ENCODE peak calls at places on chromosomes 2 and 18, in four cellular contexts. C is iPS-NIHi11; P is progenitor cell of endocrine pancreas; B is activated naive CD8-positive, alpha-beta T cell treated with anti-CD3 and anti-CD28 coated beads, Interleukin-2, amount 10 ng/mL, durations not matched to agents 7 days and 5 days. Y is an unnamed sample.
A peak's percentile ranks its signal among the peaks of the same experiment; 100 is the strongest.

GRCh38 chr2:25371253-25372241 is 29.8 kb upstream of the DNMT3A start:
- DNase-seq in C (no peak), P (no peak), B (peak; percentile 10), Y (no peak)

GRCh38 chr2:113117594-113118262 is 9.7 kb upstream of the IL1RN start:
- DNase-seq in C (peak; percentile 43), P (no peak), B (no peak), Y (no peak)

GRCh38 chr2:43305006-43305405 is 78.6 kb upstream of the ZFP36L2 start:
- DNase-seq in P (no peak), C (no peak), B (no peak), Y (no peak)

GRCh38 chr18:58512161-58512581 is 116.7 kb downstream of the ALPK2 start:
- DNase-seq in P (no peak), C (peak; percentile 66), B (no peak), Y (no peak)

GRCh38 chr2:213015387-213016165 is 135.8 kb downstream of the IKZF2 start:
- DNase-seq in P (no peak), B (peak; percentile 55), C (no peak), Y (no peak)

GRCh38 chr18:76494541-76495403 is at the start of gene ZNF516:
- DNase-seq in P (no peak), B (peak; percentile 63), C (peak; percentile 46), Y (peak; percentile 40)

GRCh38 chr2:141020346-141020745 is 1110.5 kb downstream of the LRP1B start:
- DNase-seq in B (no peak), P (no peak), C (no peak), Y (no peak)

GRCh38 chr2:226609361-226609760 is 190.3 kb downstream of the IRS1 start:
- DNase-seq in B (no peak), C (no peak), P (no peak), Y (no peak)

GRCh38 chr18:22689711-22690110 is 243.4 kb upstream of the RBBP8 start:
- DNase-seq in B (no peak), P (no peak), C (no peak), Y (no peak)

GRCh38 chr2:54797307-54797706 is 73.8 kb downstream of the EML6 start:
- DNase-seq in B (no peak), P (no peak), C (no peak), Y (no peak)

GRCh38 chr2:142827170-142827569 is 50.3 kb upstream of the KYNU start:
- DNase-seq in B (no peak), C (no peak), P (no peak), Y (no peak)

GRCh38 chr2:67752964-67753363 is 309.8 kb downstream of the C1D start:
- DNase-seq in B (no peak), P (no peak), C (no peak), Y (no peak)

Y was measured in neural crest cell.